ENCODE peak calls at places on chromosomes 11 and 22, in nine cellular contexts. T is Right ventricle myocardium inferior; G is SK-N-SH treated with all-trans-retinoic acid at 6 μM for 48 hours; F is right cardiac atrium; C is stimulated activated effector memory CD8-positive, alpha-beta T cell treated with anti-CD3 and anti-CD28 coated beads, Interleukin-12 subunit alpha, Interleukin-12 subunit beta, amount 100 ng/mL, for 72 hours; K is RWPE2; Z is HCT116; X is activated naive CD8-positive, alpha-beta T cell treated with anti-CD3 and anti-CD28 coated beads, Interleukin-2, amount 50 U/mL, for 24 hours; I is sciatic nerve. D is an unnamed sample.

GRCh38 chr22:40690370-40690769 is 11.1 kb downstream of the MCHR1 start:
- ATAC-seq in T (no peak), G (no peak), F (no peak), C (no peak), K (no peak), Z (no peak), X (no peak), I (no peak), D (no peak)

GRCh38 chr11:47494996-47495855 is 46.3 kb upstream of the RAPSN start:
- ATAC-seq in T (no peak), G (no peak), F (no peak), C (no peak), K (peak), Z (no peak), X (no peak), I (no peak), D (no peak)

GRCh38 chr11:102120006-102120405 is 9.8 kb downstream of the YAP1 start:
- ATAC-seq in T (no peak), G (peak), F (no peak), C (no peak), K (peak), Z (peak), X (no peak), I (no peak), D (no peak)

GRCh38 chr11:7591992-7592391 is 78.2 kb downstream of the PPFIBP2 start:
- ATAC-seq in T (peak), G (no peak), F (peak), C (no peak), K (no peak), Z (no peak), X (no peak), I (no peak), D (no peak)

GRCh38 chr11:62445314-62445740 is 26.5 kb downstream of the SCGB1A1 start:
- ATAC-seq in T (peak), G (peak), F (peak), C (no peak), K (no peak), Z (no peak), X (no peak), I (peak), D (no peak)

GRCh38 chr11:118569670-118570069 is 2.5 kb upstream of the ARCN1 start:
- ATAC-seq in T (no peak), G (no peak), F (no peak), C (no peak), K (no peak), Z (no peak), X (no peak), I (no peak), D (no peak)

GRCh38 chr11:77879218-77879617 is 58.3 kb downstream of the AAMDC start:
- ATAC-seq in T (peak), G (no peak), F (peak), C (peak), K (no peak), Z (peak), X (no peak), I (peak), D (no peak)

GRCh38 chr11:79259800-79260199 is 181.0 kb downstream of the TENM4 start:
- ATAC-seq in T (no peak), G (peak), F (no peak), C (no peak), K (no peak), Z (no peak), X (no peak), I (no peak), D (no peak)

GRCh38 chr22:36405671-36406070 is 17.9 kb upstream of the MYH9 start:
- ATAC-seq in T (peak), G (no peak), F (peak), C (peak), K (peak), Z (no peak), X (peak), I (no peak), D (no peak)

GRCh38 chr11:114083256-114084252 is 24.0 kb downstream of the ZBTB16 start:
- ATAC-seq in T (no peak), G (no peak), F (no peak), C (no peak), K (no peak), Z (no peak), X (no peak), I (no peak), D (no peak)

GRCh38 chr11:70225629-70226582 is 22.8 kb downstream of the FADD start:
- ATAC-seq in T (no peak), G (no peak), F (no peak), C (no peak), K (no peak), Z (no peak), X (no peak), I (peak), D (peak)

GRCh38 chr11:8567597-8568198 is 26.3 kb downstream of the STK33 start:
- ATAC-seq in T (no peak), G (peak), F (no peak), C (no peak), K (peak), Z (peak), X (peak), I (no peak), D (peak)

GRCh38 chr22:50053861-50054260 is 4.2 kb downstream of the TTLL8 start:
- ATAC-seq in T (no peak), G (no peak), F (no peak), C (no peak), K (no peak), Z (no peak), X (no peak), I (no peak), D (no peak)

GRCh38 chr11:101666916-101667315 is 83.1 kb upstream of the TRPC6 start:
- ATAC-seq in T (no peak), G (no peak), F (no peak), C (no peak), K (no peak), Z (no peak), X (no peak), I (no peak), D (no peak)

GRCh38 chr22:40679964-40680818 is 907 bp downstream of the MCHR1 start:
- ATAC-seq in T (no peak), G (no peak), F (peak), C (no peak), K (no peak), Z (no peak), X (no peak), I (no peak), D (no peak)

GRCh38 chr11:67316882-67317364 is 13.6 kb downstream of the SSH3 start:
- ATAC-seq in T (peak), G (peak), F (peak), C (peak), K (peak), Z (peak), X (peak), I (peak), D (peak)

GRCh38 chr11:26698224-26698623 is 23.6 kb downstream of the SLC5A12 start:
- ATAC-seq in T (no peak), G (no peak), F (no peak), C (no peak), K (no peak), Z (no peak), X (no peak), I (no peak), D (no peak)

GRCh38 chr22:22578702-22579424 is 19.8 kb upstream of the PRAME start:
- ATAC-seq in T (peak), G (no peak), F (no peak), C (no peak), K (peak), Z (no peak), X (no peak), I (peak), D (no peak)

GRCh38 chr11:106959800-106960199 is 58.5 kb downstream of the GUCY1A2 start:
- ATAC-seq in T (peak), G (peak), F (no peak), C (no peak), K (no peak), Z (no peak), X (no peak), I (no peak), D (no peak)

GRCh38 chr11:83819936-83820549 is 533.9 kb upstream of the CCDC90B start:
- ATAC-seq in T (no peak), G (peak), F (peak), C (no peak), K (peak), Z (peak), X (no peak), I (peak), D (peak)

GRCh38 chr22:22165936-22166710 is 78.5 kb upstream of the VPREB1 start:
- ATAC-seq in T (no peak), G (no peak), F (peak), C (no peak), K (no peak), Z (no peak), X (no peak), I (no peak), D (no peak)

GRCh38 chr22:45703758-45704157 is 32.1 kb downstream of the ATXN10 start:
- ATAC-seq in T (no peak), G (no peak), F (no peak), C (no peak), K (peak), Z (no peak), X (no peak), I (no peak), D (peak)

GRCh38 chr22:29524440-29525191 is 28.9 kb downstream of the THOC5 start:
- ATAC-seq in T (peak), G (peak), F (peak), C (peak), K (peak), Z (peak), X (peak), I (peak), D (peak)

GRCh38 chr11:95520765-95521542 is 268.6 kb downstream of the FAM76B start:
- ATAC-seq in T (no peak), G (no peak), F (no peak), C (no peak), K (peak), Z (no peak), X (no peak), I (no peak), D (peak)

GRCh38 chr11:119175493-119176077 is 7.1 kb downstream of the NLRX1 start:
- ATAC-seq in T (no peak), G (peak), F (no peak), C (no peak), K (peak), Z (peak), X (no peak), I (no peak), D (peak)

GRCh38 chr11:119415517-119415916 is 7.5 kb downstream of the THY1 start:
- ATAC-seq in T (no peak), G (no peak), F (no peak), C (no peak), K (no peak), Z (no peak), X (no peak), I (no peak), D (no peak)

GRCh38 chr11:114889464-114890065 is 211.2 kb downstream of the NXPE2 start:
- ATAC-seq in T (peak), G (no peak), F (no peak), C (no peak), K (no peak), Z (no peak), X (no peak), I (no peak), D (no peak)

GRCh38 chr11:34427171-34427805 is 11.4 kb upstream of the CAT start:
- ATAC-seq in T (peak), G (peak), F (peak), C (no peak), K (peak), Z (no peak), X (no peak), I (peak), D (no peak)

GRCh38 chr11:96094156-96094555 is 170.2 kb upstream of the MTMR2 start:
- ATAC-seq in T (no peak), G (no peak), F (no peak), C (no peak), K (no peak), Z (no peak), X (no peak), I (no peak), D (no peak)

GRCh38 chr11:60121259-60121658 is 32.8 kb downstream of the MS4A2 start:
- ATAC-seq in T (no peak), G (no peak), F (no peak), C (no peak), K (no peak), Z (peak), X (no peak), I (no peak), D (no peak)

GRCh38 chr11:60994450-60995135 is 23.1 kb downstream of the CD6 start:
- ATAC-seq in T (no peak), G (no peak), F (no peak), C (peak), K (no peak), Z (no peak), X (peak), I (no peak), D (peak)

GRCh38 chr11:122619757-122620156 is 35.8 kb upstream of the UBASH3B start:
- ATAC-seq in T (no peak), G (no peak), F (no peak), C (no peak), K (no peak), Z (no peak), X (no peak), I (no peak), D (no peak)

GRCh38 chr11:937853-938261 is 12.2 kb downstream of the AP2A2 start:
- ATAC-seq in T (no peak), G (no peak), F (no peak), C (no peak), K (no peak), Z (no peak), X (peak), I (no peak), D (no peak)

GRCh38 chr22:22955866-22956535 is 68.4 kb downstream of the IGLL5 start:
- ATAC-seq in T (peak), G (peak), F (peak), C (peak), K (peak), Z (peak), X (peak), I (peak), D (peak)

D was measured in esophagus mucosa.